ENCODE peak calls at places on chromosomes 5 and 9, in nine cellular contexts. One of them, this sample, is unnamed.

GRCh38 chr9:347667-348292 is 133.1 kb downstream of the DOCK8 start:
- DNase-seq in NCI-H345: peak
- DNase-seq in HEK293T: peak
- DNase-seq in germinal center: no peak
- DNase-seq in Kasumi-1: peak
- DNase-seq in islet precursor cell: peak
- DNase-seq in C1 segment of cervical spinal cord: no peak
- DNase-seq in posterior cingulate gyrus: no peak
- DNase-seq in B cell: no peak
- DNase-seq in this sample: peak

GRCh38 chr5:132021654-132022053 is 10.2 kb upstream of the ACSL6 start:
- DNase-seq in germinal center: no peak
- DNase-seq in B cell: peak
- DNase-seq in islet precursor cell: no peak
- DNase-seq in HEK293T: no peak
- DNase-seq in posterior cingulate gyrus: no peak
- DNase-seq in C1 segment of cervical spinal cord: no peak
- DNase-seq in NCI-H345: no peak
- DNase-seq in Kasumi-1: no peak
- DNase-seq in this sample: no peak

GRCh38 chr9:15485836-15486678 is 24.7 kb downstream of the PSIP1 start:
- DNase-seq in germinal center: peak
- DNase-seq in B cell: no peak
- DNase-seq in HEK293T: no peak
- DNase-seq in C1 segment of cervical spinal cord: no peak
- DNase-seq in Kasumi-1: peak
- DNase-seq in posterior cingulate gyrus: no peak
- DNase-seq in islet precursor cell: no peak
- DNase-seq in NCI-H345: no peak
- DNase-seq in this sample: peak

GRCh38 chr5:56759521-56759920 is 55.8 kb upstream of the MAP3K1 start:
- DNase-seq in posterior cingulate gyrus: no peak
- DNase-seq in NCI-H345: no peak
- DNase-seq in B cell: no peak
- DNase-seq in germinal center: no peak
- DNase-seq in Kasumi-1: no peak
- DNase-seq in HEK293T: no peak
- DNase-seq in C1 segment of cervical spinal cord: no peak
- DNase-seq in islet precursor cell: peak
- DNase-seq in this sample: no peak

GRCh38 chr9:126164796-126165525 is 161.7 kb upstream of the MVB12B start:
- DNase-seq in posterior cingulate gyrus: no peak
- DNase-seq in germinal center: no peak
- DNase-seq in islet precursor cell: no peak
- DNase-seq in B cell: no peak
- DNase-seq in Kasumi-1: no peak
- DNase-seq in C1 segment of cervical spinal cord: no peak
- DNase-seq in NCI-H345: no peak
- DNase-seq in HEK293T: no peak
- DNase-seq in this sample: no peak

GRCh38 chr9:107942870-107943269 is 453.3 kb upstream of the KLF4 start:
- DNase-seq in B cell: no peak
- DNase-seq in HEK293T: no peak
- DNase-seq in germinal center: peak
- DNase-seq in islet precursor cell: no peak
- DNase-seq in NCI-H345: no peak
- DNase-seq in Kasumi-1: no peak
- DNase-seq in C1 segment of cervical spinal cord: no peak
- DNase-seq in posterior cingulate gyrus: no peak
- DNase-seq in this sample: peak

GRCh38 chr5:166724284-166724683 is 1567.2 kb upstream of the WWC1 start:
- DNase-seq in C1 segment of cervical spinal cord: no peak
- DNase-seq in HEK293T: no peak
- DNase-seq in posterior cingulate gyrus: no peak
- DNase-seq in NCI-H345: peak
- DNase-seq in islet precursor cell: no peak
- DNase-seq in Kasumi-1: no peak
- DNase-seq in B cell: no peak
- DNase-seq in germinal center: no peak
- DNase-seq in this sample: no peak

GRCh38 chr5:88109806-88110205 is 158.8 kb downstream of the TMEM161B start:
- DNase-seq in germinal center: no peak
- DNase-seq in Kasumi-1: no peak
- DNase-seq in posterior cingulate gyrus: no peak
- DNase-seq in HEK293T: no peak
- DNase-seq in B cell: no peak
- DNase-seq in islet precursor cell: no peak
- DNase-seq in NCI-H345: no peak
- DNase-seq in C1 segment of cervical spinal cord: no peak
- DNase-seq in this sample: no peak

GRCh38 chr5:82538339-82539034 is 260.3 kb upstream of the RPS23 start:
- DNase-seq in HEK293T: no peak
- DNase-seq in NCI-H345: no peak
- DNase-seq in C1 segment of cervical spinal cord: no peak
- DNase-seq in Kasumi-1: no peak
- DNase-seq in germinal center: no peak
- DNase-seq in posterior cingulate gyrus: no peak
- DNase-seq in islet precursor cell: no peak
- DNase-seq in B cell: no peak
- DNase-seq in this sample: peak

GRCh38 chr9:98326402-98327248 is 71.2 kb upstream of the TBC1D2 start:
- DNase-seq in Kasumi-1: no peak
- DNase-seq in NCI-H345: no peak
- DNase-seq in HEK293T: no peak
- DNase-seq in posterior cingulate gyrus: no peak
- DNase-seq in B cell: no peak
- DNase-seq in islet precursor cell: peak
- DNase-seq in C1 segment of cervical spinal cord: no peak
- DNase-seq in germinal center: peak
- DNase-seq in this sample: peak

GRCh38 chr9:130343445-130343918 is 77.9 kb downstream of the HMCN2 start:
- DNase-seq in NCI-H345: peak
- DNase-seq in posterior cingulate gyrus: no peak
- DNase-seq in Kasumi-1: peak
- DNase-seq in HEK293T: peak
- DNase-seq in islet precursor cell: no peak
- DNase-seq in C1 segment of cervical spinal cord: no peak
- DNase-seq in germinal center: peak
- DNase-seq in B cell: no peak
- DNase-seq in this sample: peak

GRCh38 chr9:137070201-137070905 is at the start of gene SAPCD2:
- DNase-seq in Kasumi-1: peak
- DNase-seq in C1 segment of cervical spinal cord: peak
- DNase-seq in NCI-H345: peak
- DNase-seq in B cell: peak
- DNase-seq in germinal center: peak
- DNase-seq in islet precursor cell: peak
- DNase-seq in HEK293T: peak
- DNase-seq in posterior cingulate gyrus: peak
- DNase-seq in this sample: peak

GRCh38 chr9:116628706-116629105 is 58.4 kb upstream of the TRIM32 start:
- DNase-seq in NCI-H345: no peak
- DNase-seq in Kasumi-1: no peak
- DNase-seq in posterior cingulate gyrus: no peak
- DNase-seq in C1 segment of cervical spinal cord: no peak
- DNase-seq in islet precursor cell: no peak
- DNase-seq in HEK293T: no peak
- DNase-seq in B cell: no peak
- DNase-seq in germinal center: no peak
- DNase-seq in this sample: no peak

GRCh38 chr5:15807248-15807647 is 307.3 kb downstream of the FBXL7 start:
- DNase-seq in Kasumi-1: no peak
- DNase-seq in germinal center: no peak
- DNase-seq in B cell: no peak
- DNase-seq in NCI-H345: no peak
- DNase-seq in HEK293T: no peak
- DNase-seq in islet precursor cell: no peak
- DNase-seq in C1 segment of cervical spinal cord: no peak
- DNase-seq in posterior cingulate gyrus: no peak
- DNase-seq in this sample: no peak

GRCh38 chr9:81031422-81032029 is 657.8 kb downstream of the TLE1 start:
- DNase-seq in B cell: no peak
- DNase-seq in islet precursor cell: peak
- DNase-seq in C1 segment of cervical spinal cord: no peak
- DNase-seq in germinal center: no peak
- DNase-seq in NCI-H345: no peak
- DNase-seq in HEK293T: no peak
- DNase-seq in Kasumi-1: no peak
- DNase-seq in posterior cingulate gyrus: no peak
- DNase-seq in this sample: peak

GRCh38 chr9:112787942-112788341 is 37.4 kb downstream of the SNX30 start:
- DNase-seq in NCI-H345: no peak
- DNase-seq in posterior cingulate gyrus: no peak
- DNase-seq in Kasumi-1: no peak
- DNase-seq in islet precursor cell: no peak
- DNase-seq in germinal center: no peak
- DNase-seq in B cell: no peak
- DNase-seq in C1 segment of cervical spinal cord: no peak
- DNase-seq in HEK293T: no peak
- DNase-seq in this sample: no peak

GRCh38 chr5:69288069-69288468 is 44.5 kb downstream of the CCDC125 start:
- DNase-seq in islet precursor cell: no peak
- DNase-seq in C1 segment of cervical spinal cord: no peak
- DNase-seq in HEK293T: no peak
- DNase-seq in Kasumi-1: no peak
- DNase-seq in germinal center: no peak
- DNase-seq in B cell: no peak
- DNase-seq in posterior cingulate gyrus: no peak
- DNase-seq in NCI-H345: no peak
- DNase-seq in this sample: peak

GRCh38 chr9:83219924-83220438 is 157.0 kb upstream of the RASEF start:
- DNase-seq in posterior cingulate gyrus: no peak
- DNase-seq in Kasumi-1: no peak
- DNase-seq in HEK293T: no peak
- DNase-seq in islet precursor cell: no peak
- DNase-seq in C1 segment of cervical spinal cord: no peak
- DNase-seq in germinal center: no peak
- DNase-seq in NCI-H345: no peak
- DNase-seq in B cell: no peak
- DNase-seq in this sample: no peak

GRCh38 chr9:16197578-16198370 is 644.9 kb downstream of the CCDC171 start:
- DNase-seq in HEK293T: no peak
- DNase-seq in posterior cingulate gyrus: no peak
- DNase-seq in germinal center: no peak
- DNase-seq in Kasumi-1: no peak
- DNase-seq in B cell: no peak
- DNase-seq in C1 segment of cervical spinal cord: no peak
- DNase-seq in islet precursor cell: no peak
- DNase-seq in NCI-H345: no peak
- DNase-seq in this sample: no peak

GRCh38 chr9:36870960-36871359 is 163.1 kb downstream of the PAX5 start:
- DNase-seq in posterior cingulate gyrus: no peak
- DNase-seq in germinal center: no peak
- DNase-seq in Kasumi-1: no peak
- DNase-seq in B cell: no peak
- DNase-seq in HEK293T: no peak
- DNase-seq in NCI-H345: peak
- DNase-seq in islet precursor cell: no peak
- DNase-seq in C1 segment of cervical spinal cord: no peak
- DNase-seq in this sample: no peak

GRCh38 chr5:112005533-112005926 is 248.5 kb upstream of the NREP start:
- DNase-seq in germinal center: no peak
- DNase-seq in C1 segment of cervical spinal cord: no peak
- DNase-seq in posterior cingulate gyrus: no peak
- DNase-seq in Kasumi-1: no peak
- DNase-seq in HEK293T: no peak
- DNase-seq in B cell: no peak
- DNase-seq in NCI-H345: no peak
- DNase-seq in islet precursor cell: no peak
- DNase-seq in this sample: no peak

GRCh38 chr9:23821400-23822181 is 4.4 kb downstream of the ELAVL2 start:
- DNase-seq in HEK293T: peak
- DNase-seq in germinal center: no peak
- DNase-seq in Kasumi-1: no peak
- DNase-seq in posterior cingulate gyrus: no peak
- DNase-seq in C1 segment of cervical spinal cord: no peak
- DNase-seq in islet precursor cell: peak
- DNase-seq in B cell: no peak
- DNase-seq in NCI-H345: peak
- DNase-seq in this sample: peak

GRCh38 chr9:74035786-74036185 is 461.3 kb upstream of the RORB start:
- DNase-seq in islet precursor cell: no peak
- DNase-seq in C1 segment of cervical spinal cord: no peak
- DNase-seq in Kasumi-1: no peak
- DNase-seq in NCI-H345: no peak
- DNase-seq in B cell: no peak
- DNase-seq in germinal center: no peak
- DNase-seq in posterior cingulate gyrus: no peak
- DNase-seq in HEK293T: no peak
- DNase-seq in this sample: no peak

GRCh38 chr9:33232866-33233265 is 7.1 kb upstream of the SPINK4 start:
- DNase-seq in NCI-H345: no peak
- DNase-seq in islet precursor cell: no peak
- DNase-seq in HEK293T: no peak
- DNase-seq in Kasumi-1: no peak
- DNase-seq in C1 segment of cervical spinal cord: no peak
- DNase-seq in posterior cingulate gyrus: no peak
- DNase-seq in B cell: no peak
- DNase-seq in germinal center: no peak
- DNase-seq in this sample: no peak

GRCh38 chr5:136720674-136721073 is 355.3 kb upstream of the TRPC7 start:
- DNase-seq in posterior cingulate gyrus: no peak
- DNase-seq in HEK293T: no peak
- DNase-seq in B cell: no peak
- DNase-seq in C1 segment of cervical spinal cord: no peak
- DNase-seq in germinal center: no peak
- DNase-seq in NCI-H345: no peak
- DNase-seq in Kasumi-1: no peak
- DNase-seq in islet precursor cell: no peak
- DNase-seq in this sample: no peak

This sample was measured in mesendoderm.